ENCODE peak calls at places on chromosomes 2 and 18, in seven cellular contexts. One of them, this sample, is unnamed. For H3K9me3, the result is how much of the 10 kb centered on the place peaks cover.

GRCh38 chr2:61660511-61661388 is 122.6 kb upstream of the XPO1 start:
- DNase-seq in Peyer's patch: no peak
- DNase-seq in small intestine: peak
- DNase-seq in lower lobe of right lung: no peak
- DNase-seq in fibroblast of lung: no peak
- DNase-seq in esophagus squamous epithelium: no peak
- DNase-seq in Panc1: no peak
- DNase-seq in this sample: peak

GRCh38 chr2:121650554-121650930 is 1.3 kb upstream of the CLASP1 start:
- DNase-seq in small intestine: peak
- DNase-seq in Peyer's patch: no peak
- DNase-seq in Panc1: no peak
- DNase-seq in lower lobe of right lung: no peak
- DNase-seq in esophagus squamous epithelium: no peak
- DNase-seq in fibroblast of lung: peak
- DNase-seq in this sample: peak

GRCh38 chr2:227191367-227191766 is 26.9 kb downstream of the COL4A3 start:
- DNase-seq in Panc1: no peak
- DNase-seq in esophagus squamous epithelium: no peak
- DNase-seq in fibroblast of lung: peak
- DNase-seq in Peyer's patch: no peak
- DNase-seq in small intestine: no peak
- DNase-seq in lower lobe of right lung: no peak
- DNase-seq in this sample: no peak

GRCh38 chr2:167752734-167753133 is 494.7 kb downstream of the STK39 start:
- DNase-seq in lower lobe of right lung: no peak
- DNase-seq in esophagus squamous epithelium: no peak
- DNase-seq in fibroblast of lung: no peak
- DNase-seq in small intestine: no peak
- DNase-seq in Panc1: no peak
- DNase-seq in Peyer's patch: no peak
- DNase-seq in this sample: no peak

GRCh38 chr2:48345176-48345575 is 184.8 kb upstream of the STON1 start:
- DNase-seq in fibroblast of lung: peak
- DNase-seq in Peyer's patch: no peak
- DNase-seq in small intestine: no peak
- DNase-seq in esophagus squamous epithelium: no peak
- DNase-seq in lower lobe of right lung: no peak
- DNase-seq in Panc1: no peak
- DNase-seq in this sample: no peak

GRCh38 chr2:197306691-197307030 is 3.9 kb downstream of the ANKRD44 start:
- DNase-seq in lower lobe of right lung: peak
- DNase-seq in small intestine: no peak
- DNase-seq in Panc1: no peak
- DNase-seq in Peyer's patch: no peak
- DNase-seq in fibroblast of lung: no peak
- DNase-seq in esophagus squamous epithelium: no peak
- DNase-seq in this sample: no peak

GRCh38 chr18:28584726-28585125 is 407.8 kb upstream of the CDH2 start:
- DNase-seq in esophagus squamous epithelium: no peak
- DNase-seq in Peyer's patch: no peak
- DNase-seq in Panc1: no peak
- DNase-seq in small intestine: no peak
- DNase-seq in fibroblast of lung: no peak
- DNase-seq in lower lobe of right lung: no peak
- DNase-seq in this sample: peak

GRCh38 chr18:5879479-5879882 is 15.8 kb downstream of the TMEM200C start:
- DNase-seq in lower lobe of right lung: no peak
- DNase-seq in fibroblast of lung: peak
- DNase-seq in Peyer's patch: no peak
- DNase-seq in esophagus squamous epithelium: no peak
- DNase-seq in small intestine: peak
- DNase-seq in Panc1: no peak
- DNase-seq in this sample: peak

GRCh38 chr2:99827296-99827999 is 314.9 kb downstream of the AFF3 start:
- DNase-seq in small intestine: no peak
- DNase-seq in lower lobe of right lung: no peak
- DNase-seq in Panc1: no peak
- DNase-seq in fibroblast of lung: no peak
- DNase-seq in esophagus squamous epithelium: no peak
- DNase-seq in Peyer's patch: no peak
- DNase-seq in this sample: no peak

GRCh38 chr2:33477473-33478468 is 1.3 kb downstream of the RASGRP3 start:
- DNase-seq in lower lobe of right lung: peak
- DNase-seq in small intestine: peak
- DNase-seq in esophagus squamous epithelium: no peak
- DNase-seq in fibroblast of lung: no peak
- DNase-seq in Peyer's patch: no peak
- DNase-seq in Panc1: peak
- DNase-seq in this sample: peak

GRCh38 chr18:63307555-63308200 is 11.9 kb downstream of the BCL2 start:
- DNase-seq in small intestine: no peak
- DNase-seq in fibroblast of lung: peak
- DNase-seq in Peyer's patch: no peak
- DNase-seq in Panc1: no peak
- DNase-seq in esophagus squamous epithelium: no peak
- DNase-seq in lower lobe of right lung: no peak
- DNase-seq in this sample: no peak

GRCh38 chr2:150880986-150881385 is 380.7 kb downstream of the RBM43 start:
- DNase-seq in small intestine: no peak
- DNase-seq in Panc1: no peak
- DNase-seq in Peyer's patch: no peak
- DNase-seq in esophagus squamous epithelium: no peak
- DNase-seq in lower lobe of right lung: no peak
- DNase-seq in fibroblast of lung: no peak
- DNase-seq in this sample: no peak

GRCh38 chr2:95149397-95149984 is 10.2 kb downstream of the ZNF514 start:
- DNase-seq in Peyer's patch: no peak
- DNase-seq in small intestine: no peak
- DNase-seq in esophagus squamous epithelium: no peak
- DNase-seq in lower lobe of right lung: no peak
- DNase-seq in fibroblast of lung: peak
- DNase-seq in Panc1: no peak
- DNase-seq in this sample: no peak
- H3K9me3 ChIP-seq in Peyer's patch: under half
- H3K9me3 ChIP-seq in small intestine: under half
- H3K9me3 ChIP-seq in esophagus squamous epithelium: half or more
- H3K9me3 ChIP-seq in lower lobe of right lung: half or more
- H3K9me3 ChIP-seq in fibroblast of lung: under half
- H3K9me3 ChIP-seq in Panc1: half or more
- H3K9me3 ChIP-seq in this sample: half or more

DNA sequence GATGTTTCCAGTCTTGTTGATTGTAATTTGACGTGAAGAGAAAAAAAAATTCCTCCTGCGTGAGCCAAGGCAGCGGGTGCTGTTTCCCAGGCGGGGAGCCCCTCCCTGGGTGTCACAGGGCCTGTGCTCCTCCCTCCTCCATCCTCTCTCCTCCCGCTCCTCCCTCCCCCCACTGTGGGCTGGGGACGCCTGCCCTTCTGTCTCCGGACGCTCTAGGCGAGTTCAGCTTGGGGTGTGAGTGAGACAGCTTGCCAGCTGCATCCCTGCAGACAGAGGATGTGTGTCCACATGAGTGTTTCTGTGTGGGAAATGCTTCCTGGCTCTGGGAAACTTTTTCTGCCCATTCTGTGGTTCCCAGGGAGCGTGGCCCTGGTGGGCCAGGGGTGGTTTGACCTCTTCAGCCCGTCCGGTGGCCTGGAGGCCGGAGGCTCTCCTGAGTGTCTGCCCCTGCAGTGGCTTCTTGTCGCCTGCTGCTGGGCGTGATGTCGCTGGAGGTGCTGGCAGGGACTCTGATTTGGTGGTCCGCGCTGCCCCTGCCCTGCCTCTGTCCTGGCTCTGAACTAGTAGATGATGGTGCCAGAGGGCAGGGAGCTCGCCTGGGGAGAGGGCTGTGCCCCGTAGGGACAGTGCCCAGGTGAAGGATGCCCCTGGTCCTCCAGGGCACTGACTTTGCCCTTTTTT is 96.4 kb downstream of the USP40 start:
- DNase-seq in Panc1: no peak
- DNase-seq in lower lobe of right lung: no peak
- DNase-seq in fibroblast of lung: peak
- DNase-seq in Peyer's patch: peak
- DNase-seq in esophagus squamous epithelium: no peak
- DNase-seq in small intestine: no peak
- DNase-seq in this sample: no peak
- H3K27ac ChIP-seq in Panc1: no peak
- H3K27ac ChIP-seq in lower lobe of right lung: peak
- H3K27ac ChIP-seq in fibroblast of lung: no peak
- H3K27ac ChIP-seq in Peyer's patch: no peak
- H3K27ac ChIP-seq in esophagus squamous epithelium: peak
- H3K27ac ChIP-seq in small intestine: no peak
- H3K27ac ChIP-seq in this sample: no peak

DNA sequence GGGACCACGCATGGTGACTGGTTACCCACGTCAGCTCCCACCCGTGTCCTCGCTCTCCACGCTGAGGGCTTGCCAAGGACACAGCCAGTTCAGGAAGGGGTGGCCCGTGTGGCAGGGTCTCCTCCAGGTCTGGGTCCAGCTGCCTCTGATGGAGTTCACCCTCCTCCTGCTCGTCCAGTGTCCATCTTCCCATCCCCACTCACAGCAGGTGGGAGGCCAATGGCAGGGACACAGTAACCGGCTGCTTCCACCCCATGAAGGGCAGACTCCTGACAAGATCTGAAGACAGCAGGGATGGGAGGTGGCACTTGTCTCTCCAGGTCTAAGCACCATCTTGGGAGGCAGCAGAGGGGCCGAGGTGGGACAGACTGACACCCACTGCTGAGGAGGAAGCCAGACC is 106.4 kb downstream of the NDUFA10 start:
- DNase-seq in Panc1: no peak
- DNase-seq in Peyer's patch: peak
- DNase-seq in small intestine: no peak
- DNase-seq in lower lobe of right lung: no peak
- DNase-seq in fibroblast of lung: no peak
- DNase-seq in esophagus squamous epithelium: no peak
- DNase-seq in this sample: no peak
- H3K9me3 ChIP-seq in Panc1: under half
- H3K9me3 ChIP-seq in Peyer's patch: under half
- H3K9me3 ChIP-seq in small intestine: under half
- H3K9me3 ChIP-seq in lower lobe of right lung: under half
- H3K9me3 ChIP-seq in fibroblast of lung: under half
- H3K9me3 ChIP-seq in esophagus squamous epithelium: under half
- H3K9me3 ChIP-seq in this sample: under half

DNA sequence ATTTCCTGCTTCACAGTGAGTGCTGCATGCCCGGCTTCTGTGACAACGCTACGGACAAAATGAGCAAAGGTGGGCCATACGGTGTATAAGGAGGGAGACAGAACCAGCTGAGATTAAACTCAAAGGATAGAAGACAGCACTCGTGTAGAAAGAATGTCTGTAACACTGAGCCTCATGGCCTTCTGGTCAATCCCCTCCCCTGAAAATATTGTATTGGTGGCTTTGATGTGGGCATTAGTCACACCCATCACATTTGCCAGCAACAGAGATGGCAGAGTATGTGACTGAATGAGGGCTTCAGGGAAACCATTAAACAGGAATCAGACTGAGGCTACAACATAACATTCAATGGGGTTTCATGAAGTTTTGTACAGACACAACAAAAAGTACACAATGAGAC is 287.8 kb upstream of the CCDC68 start:
- DNase-seq in Peyer's patch: no peak
- DNase-seq in Panc1: no peak
- DNase-seq in fibroblast of lung: no peak
- DNase-seq in esophagus squamous epithelium: no peak
- DNase-seq in small intestine: no peak
- DNase-seq in lower lobe of right lung: no peak
- DNase-seq in this sample: no peak
- H3K27ac ChIP-seq in Peyer's patch: no peak
- H3K27ac ChIP-seq in Panc1: no peak
- H3K27ac ChIP-seq in fibroblast of lung: no peak
- H3K27ac ChIP-seq in esophagus squamous epithelium: no peak
- H3K27ac ChIP-seq in small intestine: no peak
- H3K27ac ChIP-seq in lower lobe of right lung: no peak
- H3K27ac ChIP-seq in this sample: no peak

GRCh38 chr2:171627412-171627811 is 59.9 kb upstream of the DYNC1I2 start:
- DNase-seq in esophagus squamous epithelium: no peak
- DNase-seq in Panc1: no peak
- DNase-seq in Peyer's patch: no peak
- DNase-seq in lower lobe of right lung: no peak
- DNase-seq in fibroblast of lung: no peak
- DNase-seq in small intestine: no peak
- DNase-seq in this sample: no peak

GRCh38 chr2:171626949-171627348 is 60.3 kb upstream of the DYNC1I2 start:
- DNase-seq in fibroblast of lung: no peak
- DNase-seq in Panc1: no peak
- DNase-seq in small intestine: no peak
- DNase-seq in esophagus squamous epithelium: no peak
- DNase-seq in lower lobe of right lung: no peak
- DNase-seq in Peyer's patch: no peak
- DNase-seq in this sample: no peak

GRCh38 chr2:171629113-171629512 is 58.2 kb upstream of the DYNC1I2 start:
- DNase-seq in lower lobe of right lung: no peak
- DNase-seq in Peyer's patch: no peak
- DNase-seq in Panc1: no peak
- DNase-seq in small intestine: no peak
- DNase-seq in esophagus squamous epithelium: no peak
- DNase-seq in fibroblast of lung: no peak
- DNase-seq in this sample: no peak

DNA sequence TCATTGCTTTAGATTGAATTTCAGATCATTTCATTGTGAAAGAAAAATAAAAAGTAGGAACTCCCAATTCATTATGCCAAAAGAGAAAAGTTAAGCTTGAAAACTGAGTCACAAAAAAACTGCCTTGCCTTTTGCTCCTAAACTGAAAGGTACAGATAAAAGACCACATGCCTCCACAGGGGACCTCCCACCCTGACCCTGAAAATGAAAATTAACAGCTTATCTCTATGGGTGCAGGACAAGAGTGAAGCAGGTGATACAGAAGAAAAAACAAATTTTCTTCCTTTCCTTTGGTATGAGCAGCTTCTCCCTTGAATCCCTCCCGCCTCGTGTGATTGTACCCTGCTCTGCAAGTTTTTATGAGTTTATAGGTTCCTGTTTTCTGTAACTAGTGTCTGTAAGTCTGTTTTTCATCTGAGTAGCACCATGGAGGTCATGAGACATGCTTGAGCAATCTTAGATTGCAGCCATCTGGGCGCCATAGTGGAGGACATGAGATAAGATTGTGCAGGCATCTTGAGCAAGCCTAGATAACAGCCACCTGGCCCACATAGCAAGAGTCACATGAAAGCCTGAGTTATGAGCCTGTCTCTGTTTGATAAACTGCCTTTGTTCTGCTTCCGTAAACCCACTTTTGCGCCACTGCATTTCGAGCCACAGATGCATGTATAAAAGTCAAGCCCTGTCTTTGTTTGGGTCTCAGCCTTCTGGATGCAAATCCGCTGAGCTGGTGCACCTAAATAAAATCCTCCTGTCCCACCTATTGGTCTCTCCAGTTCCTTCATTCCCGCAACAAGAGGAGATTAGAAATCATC is 56.2 kb upstream of the DYNC1I2 start:
- DNase-seq in esophagus squamous epithelium: no peak
- DNase-seq in fibroblast of lung: peak
- DNase-seq in Peyer's patch: no peak
- DNase-seq in lower lobe of right lung: no peak
- DNase-seq in small intestine: peak
- DNase-seq in Panc1: no peak
- DNase-seq in this sample: peak
- H3K9me3 ChIP-seq in esophagus squamous epithelium: under half
- H3K9me3 ChIP-seq in fibroblast of lung: under half
- H3K9me3 ChIP-seq in Peyer's patch: under half
- H3K9me3 ChIP-seq in lower lobe of right lung: under half
- H3K9me3 ChIP-seq in small intestine: under half
- H3K9me3 ChIP-seq in Panc1: under half
- H3K9me3 ChIP-seq in this sample: under half

This sample was measured in hepatocyte.